ENCODE peak calls at places on chromosomes 4 and X, in four cellular contexts. Q is adrenal gland, J is heart left ventricle, H is tibial nerve. L is an unnamed sample.
A peak's percentile ranks its signal among the peaks of the same experiment; 100 is the strongest.

GRCh38 chrX:110491846-110492620 is 133.4 kb downstream of the RTL9 start:
- DNase-seq in Q (no peak), J (no peak), H (no peak), L (no peak)

GRCh38 chr4:16707874-16708273 is 190.6 kb downstream of the LDB2 start:
- DNase-seq in Q (peak; percentile 44), J (no peak), H (no peak), L (no peak)

GRCh38 chr4:159594576-159594975 is 491.7 kb downstream of the RAPGEF2 start:
- DNase-seq in Q (no peak), J (no peak), H (no peak), L (no peak)

GRCh38 chr4:183507928-183508327 is 3.1 kb downstream of the ING2 start:
- DNase-seq in Q (no peak), J (no peak), H (no peak), L (no peak)

GRCh38 chr4:89134775-89135319 is 23.5 kb downstream of the TIGD2 start:
- DNase-seq in Q (no peak), J (peak; percentile 20), H (peak; percentile 28), L (no peak)

GRCh38 chrX:47577424-47577823 is 4.8 kb upstream of the TIMP1 start:
- DNase-seq in Q (no peak), J (no peak), H (no peak), L (no peak)

GRCh38 chrX:129717902-129718301 is 20.9 kb upstream of the XPNPEP2 start:
- DNase-seq in Q (peak; percentile 89), J (no peak), H (peak; percentile 36), L (no peak)

GRCh38 chrX:124346064-124346876 is at the start of gene SH2D1A:
- DNase-seq in Q (no peak), J (no peak), H (no peak), L (no peak)

GRCh38 chrX:41302293-41302868 is 31.6 kb upstream of the DDX3X start:
- DNase-seq in Q (no peak), J (no peak), H (no peak), L (no peak)

GRCh38 chrX:67604979-67605703 is 61.3 kb downstream of the AR start:
- DNase-seq in Q (no peak), J (no peak), H (no peak), L (no peak)

GRCh38 chr4:24968992-24969391 is 56.1 kb upstream of the CCDC149 start:
- DNase-seq in Q (no peak), J (no peak), H (no peak), L (no peak)

GRCh38 chrX:132023896-132024386 is 839 bp downstream of the STK26 start:
- DNase-seq in Q (no peak), J (no peak), H (no peak), L (peak; percentile 6)

GRCh38 chrX:105564536-105564935 is 257.8 kb upstream of the NRK start:
- DNase-seq in Q (no peak), J (no peak), H (no peak), L (no peak)

GRCh38 chr4:139865537-139865936 is 199.9 kb downstream of the MGST2 start:
- DNase-seq in Q (no peak), J (no peak), H (no peak), L (no peak)

DNA sequence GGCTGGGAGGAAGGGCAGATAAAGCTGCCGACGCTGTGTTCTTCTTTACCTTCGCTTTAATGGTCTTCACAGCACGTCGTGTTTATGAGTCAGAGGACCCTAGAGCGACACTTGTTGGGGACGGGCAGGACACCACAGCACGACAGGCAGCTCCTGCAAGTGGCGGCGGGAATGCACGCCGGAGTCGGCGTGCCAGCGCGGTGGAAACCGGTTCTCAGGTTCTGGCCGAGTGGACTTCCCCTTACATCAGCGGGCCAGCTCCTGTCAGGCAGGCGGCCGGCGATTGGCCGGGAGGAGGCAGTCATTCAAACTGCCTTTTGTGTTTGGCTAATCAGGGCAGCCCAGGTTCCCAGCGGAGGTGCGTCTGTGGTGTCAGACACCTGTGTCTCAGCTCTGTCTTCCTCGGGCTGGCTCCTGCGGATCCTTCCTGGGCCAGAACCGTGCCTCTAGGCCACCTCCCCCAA is 150.9 kb downstream of the SHROOM3 start:
- DNase-seq in Q (peak; percentile 79), J (peak; percentile 78), H (no peak), L (peak; percentile 95)
- TF ChIP-seq POLR2A in Q (peak; percentile 49), J (no peak), H (no peak), L (peak; percentile 77)

GRCh38 chrX:19875051-19875432 is 12.4 kb downstream of the SH3KBP1 start:
- DNase-seq in Q (no peak), J (no peak), H (peak; percentile 4), L (no peak)

GRCh38 chrX:19877431-19877830 is 10.0 kb downstream of the SH3KBP1 start:
- DNase-seq in Q (no peak), J (no peak), H (no peak), L (no peak)

GRCh38 chrX:19879181-19879580 is 8.2 kb downstream of the SH3KBP1 start:
- DNase-seq in Q (no peak), J (no peak), H (no peak), L (no peak)

GRCh38 chrX:19874391-19875050 is 12.9 kb downstream of the SH3KBP1 start:
- DNase-seq in Q (no peak), J (no peak), H (no peak), L (no peak)

DNA sequence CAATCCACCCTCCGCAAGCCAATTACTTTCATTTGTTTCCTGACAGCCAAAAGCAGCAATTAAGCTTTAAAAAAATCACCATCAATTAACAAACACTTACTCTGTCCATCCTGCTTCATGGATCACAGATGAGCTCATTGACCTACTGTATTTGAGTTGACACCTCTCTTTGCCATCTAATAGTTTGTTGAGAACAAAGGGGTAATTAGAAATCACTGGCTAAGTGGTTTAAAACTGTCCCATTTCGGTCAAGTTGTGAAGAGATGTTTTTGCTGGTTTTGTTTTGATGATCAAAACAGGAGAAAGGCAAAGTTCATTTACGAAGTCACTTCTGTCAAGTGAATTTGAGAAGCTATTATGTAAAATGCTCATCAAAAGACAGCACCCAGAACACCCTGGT is 10.4 kb downstream of the SH3KBP1 start:
- DNase-seq in Q (no peak), J (no peak), H (no peak), L (no peak)
- H3K27ac ChIP-seq in Q (no peak overlapping the region), J (no peak overlapping the region), H (no peak overlapping the region), L (no peak overlapping the region)

DNA sequence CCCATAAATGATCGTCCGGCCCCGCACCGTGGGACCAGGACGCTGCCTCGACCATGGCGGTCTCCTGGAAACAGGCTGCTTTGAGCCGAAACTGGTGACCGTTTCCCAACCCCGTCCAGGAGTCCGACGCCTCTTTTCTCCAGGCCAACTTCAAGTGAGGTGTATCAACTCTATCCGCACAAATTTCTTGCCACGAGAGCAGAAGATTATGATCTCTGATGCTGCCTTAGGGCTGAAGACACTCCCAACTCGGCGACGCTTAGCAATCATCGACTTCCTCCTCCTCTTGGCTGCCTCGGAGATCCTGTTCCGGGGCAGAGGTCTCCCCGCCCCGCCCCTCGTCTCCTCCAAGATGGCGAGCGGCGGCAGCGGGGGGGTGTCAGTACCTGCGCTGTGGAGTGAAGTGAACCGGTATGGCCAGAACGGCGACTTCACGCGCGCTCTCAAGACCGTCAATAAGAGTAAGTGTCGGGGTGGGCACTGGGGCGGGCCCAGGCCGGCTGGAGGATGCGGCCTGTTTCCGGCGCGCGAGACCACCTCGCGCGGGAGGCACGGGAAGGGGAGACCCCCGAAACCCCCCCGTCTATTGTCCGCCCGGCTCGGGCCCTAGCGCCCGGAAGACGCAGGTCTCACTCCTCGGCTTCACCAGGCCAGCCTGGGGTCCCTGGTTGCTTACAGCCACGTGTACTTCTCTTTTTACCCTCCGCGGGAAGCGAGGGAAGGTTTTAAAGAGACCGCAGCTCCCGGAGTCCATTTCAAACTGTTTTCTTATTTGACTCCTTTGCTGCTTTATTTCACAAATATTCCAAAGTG is at the start of gene SRP72:
- DNase-seq in Q (peak; percentile 92), J (peak; percentile 89), H (peak; percentile 84), L (peak; percentile 89)
- TF ChIP-seq POLR2A in Q (peak; percentile 68), J (no peak), H (peak; percentile 63), L (peak; percentile 74)

DNA sequence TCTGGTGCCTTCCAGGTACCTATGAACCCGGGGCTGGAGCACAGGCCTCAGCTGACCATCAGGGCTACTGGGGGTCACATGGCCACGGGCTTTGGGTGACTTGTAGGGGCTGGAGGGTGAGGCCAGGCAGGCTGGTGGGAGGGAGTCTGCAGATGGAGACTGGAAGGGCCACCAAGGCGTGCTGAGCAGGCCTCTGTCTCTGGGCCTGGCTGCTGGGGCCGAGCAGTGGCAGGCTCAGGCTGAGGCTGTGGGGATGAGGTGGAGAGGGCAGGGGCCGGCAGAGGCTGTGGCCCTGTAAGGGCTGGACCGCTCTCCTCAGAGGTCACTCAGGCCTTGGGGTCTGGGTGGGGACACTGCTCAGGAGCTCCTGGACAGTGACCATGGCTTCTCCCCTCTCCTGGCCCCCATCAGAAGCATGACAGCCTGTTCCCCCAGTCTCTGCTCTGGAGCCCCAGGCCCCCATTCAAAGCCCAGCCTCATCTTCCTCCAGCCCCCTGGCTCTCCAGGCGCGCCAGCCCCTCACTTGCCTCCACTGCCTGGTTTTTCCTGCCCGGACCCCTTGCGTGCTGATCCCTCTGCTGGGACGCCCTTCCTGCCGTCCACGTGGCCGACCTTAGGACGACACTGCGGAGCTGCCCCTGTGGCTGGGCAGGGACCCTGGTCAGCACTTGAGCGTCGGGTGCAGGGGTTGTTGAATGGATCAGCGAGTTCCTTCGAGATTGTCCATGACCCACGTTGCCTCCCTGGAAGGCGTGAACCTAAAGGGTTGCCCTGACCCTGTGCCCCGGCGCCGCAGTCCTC is 11.1 kb upstream of the NAT8L start:
- DNase-seq in Q (no peak), J (no peak), H (no peak), L (no peak)
- H3K27ac ChIP-seq in Q (no peak overlapping the region), J (no peak overlapping the region), H (no peak overlapping the region), L (no peak overlapping the region)

GRCh38 chrX:119693996-119694451 is 1.1 kb upstream of the SEPTIN6 start:
- DNase-seq in Q (peak; percentile 59), J (no peak), H (no peak), L (no peak)
- TF ChIP-seq POLR2A in Q (no peak), J (no peak), H (no peak), L (no peak)

DNA sequence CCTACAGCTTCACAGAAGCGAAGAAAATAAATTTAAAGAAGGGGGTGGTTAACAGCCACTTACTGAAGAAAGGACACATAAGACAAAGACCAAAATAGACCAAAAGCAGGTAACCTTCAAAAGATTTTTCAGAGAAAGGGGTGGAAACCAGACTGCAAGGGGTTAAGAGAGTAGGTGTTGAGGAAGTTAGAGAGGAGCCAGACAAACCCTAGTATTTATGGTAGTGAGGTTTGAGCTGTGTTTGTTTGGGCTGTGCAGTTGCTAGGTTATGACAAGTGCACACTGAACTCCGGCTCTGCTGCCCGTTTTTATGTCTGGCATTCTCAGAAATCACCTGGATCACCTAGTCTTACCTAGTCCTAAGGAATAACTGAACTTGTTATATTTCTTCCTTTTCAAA is 22.8 kb upstream of the G3BP2 start:
- DNase-seq in Q (no peak), J (no peak), H (no peak), L (no peak)
- H3K27ac ChIP-seq in Q (no peak overlapping the region), J (peak overlapping the region; percentile 62), H (no peak overlapping the region), L (no peak overlapping the region)

DNA sequence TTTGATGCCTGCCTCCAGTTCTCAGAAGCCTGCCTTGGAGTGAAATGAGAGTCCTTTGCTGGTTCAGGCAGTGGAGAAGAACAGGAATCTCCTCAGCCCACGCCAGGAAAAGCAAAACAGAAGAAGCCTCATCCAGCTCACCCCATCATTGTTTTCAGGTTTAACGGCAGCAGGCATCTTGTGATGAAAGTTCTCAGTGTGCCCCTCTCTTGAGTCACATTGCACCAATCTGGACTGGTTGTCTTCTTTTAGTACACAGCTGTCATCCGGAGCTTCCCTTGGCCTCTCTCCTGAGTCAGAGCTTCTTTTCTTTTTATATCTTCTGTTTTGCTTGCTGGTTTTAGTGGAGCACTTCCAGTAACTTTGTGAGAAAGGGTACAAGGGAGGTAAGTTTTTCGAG is 50.9 kb downstream of the TSPAN7 start:
- DNase-seq in Q (no peak), J (no peak), H (no peak), L (no peak)
- TF ChIP-seq POLR2A in Q (no peak), J (no peak), H (no peak), L (no peak)

L was measured in prostate gland.